ENCODE peak calls at places on chromosomes 5 and 9, in nine cellular contexts. A, E, F, I, K, M, G, O and W are unnamed samples.

GRCh38 chr9:95506692-95507455 is 9.9 kb downstream of the PTCH1 start:
- DNase-seq in A (no peak), E (peak; percentile 77), F (peak; percentile 75), I (peak; percentile 80), K (peak; percentile 54), M (peak; percentile 53), G (peak; percentile 46), O (peak; percentile 50), W (no peak)

GRCh38 chr5:149024978-149025377 is 37.9 kb downstream of the SH3TC2 start:
- DNase-seq in A (no peak), E (peak; percentile 36), F (no peak), I (no peak), K (no peak), M (no peak), G (no peak), O (no peak), W (no peak)

GRCh38 chr5:179793470-179794139 is at the start of gene LTC4S:
- DNase-seq in A (peak; percentile 77), E (peak; percentile 70), F (peak; percentile 73), I (no peak), K (peak; percentile 71), M (no peak), G (no peak), O (no peak), W (no peak)

GRCh38 chr5:173888473-173889135 is 455 bp downstream of the CPEB4 start:
- DNase-seq in A (no peak), E (peak; percentile 54), F (no peak), I (no peak), K (no peak), M (peak; percentile 18), G (no peak), O (no peak), W (no peak)

GRCh38 chr5:74019923-74020322 is 393.9 kb downstream of the ARHGEF28 start:
- DNase-seq in A (no peak), E (no peak), F (no peak), I (no peak), K (no peak), M (no peak), G (no peak), O (no peak), W (no peak)

GRCh38 chr5:41427505-41427904 is 82.9 kb downstream of the PLCXD3 start:
- DNase-seq in A (no peak), E (no peak), F (no peak), I (no peak), K (no peak), M (no peak), G (no peak), O (no peak), W (no peak)

GRCh38 chr9:127878001-127878651 is 651 bp upstream of the AK1 start:
- DNase-seq in A (no peak), E (peak; percentile 41), F (no peak), I (no peak), K (no peak), M (no peak), G (no peak), O (no peak), W (peak; percentile 57)

GRCh38 chr9:92770005-92770995 is 5.7 kb upstream of the BICD2 start:
- DNase-seq in A (no peak), E (no peak), F (no peak), I (no peak), K (no peak), M (no peak), G (no peak), O (peak; percentile 24), W (no peak)

GRCh38 chr9:114430443-114430842 is 42.7 kb upstream of the AKNA start:
- DNase-seq in A (no peak), E (no peak), F (peak; percentile 9), I (no peak), K (no peak), M (no peak), G (no peak), O (no peak), W (no peak)

GRCh38 chr5:14936588-14936987 is 65.0 kb upstream of the ANKH start:
- DNase-seq in A (no peak), E (no peak), F (no peak), I (no peak), K (no peak), M (no peak), G (no peak), O (no peak), W (no peak)

GRCh38 chr5:143828710-143829109 is 16.7 kb downstream of the HMHB1 start:
- DNase-seq in A (no peak), E (no peak), F (no peak), I (no peak), K (no peak), M (no peak), G (no peak), O (peak; percentile 55), W (no peak)

GRCh38 chr5:160441352-160441781 is 19.7 kb downstream of the PTTG1 start:
- DNase-seq in A (no peak), E (peak; percentile 31), F (peak; percentile 18), I (no peak), K (no peak), M (no peak), G (no peak), O (peak; percentile 63), W (no peak)

GRCh38 chr5:124867064-124867707 is 120.7 kb upstream of the ZNF608 start:
- DNase-seq in A (no peak), E (peak; percentile 88), F (peak; percentile 94), I (no peak), K (no peak), M (no peak), G (peak; percentile 3), O (no peak), W (no peak)

GRCh38 chr5:111689576-111689975 is 67.4 kb downstream of the NREP start:
- DNase-seq in A (no peak), E (no peak), F (no peak), I (no peak), K (no peak), M (no peak), G (no peak), O (no peak), W (no peak)

GRCh38 chr5:111681414-111681790 is 75.6 kb downstream of the NREP start:
- DNase-seq in A (no peak), E (no peak), F (peak; percentile 23), I (no peak), K (no peak), M (no peak), G (peak; percentile 29), O (no peak), W (no peak)

GRCh38 chr5:111680737-111681413 is 76.1 kb downstream of the NREP start:
- DNase-seq in A (peak; percentile 69), E (peak; percentile 98), F (peak; percentile 94), I (no peak), K (peak; percentile 74), M (no peak), G (peak; percentile 94), O (no peak), W (no peak)

GRCh38 chr5:111681791-111682190 is 75.2 kb downstream of the NREP start:
- DNase-seq in A (no peak), E (peak; percentile 62), F (no peak), I (no peak), K (no peak), M (no peak), G (peak; percentile 40), O (no peak), W (no peak)

GRCh38 chr5:111685969-111686368 is 71.0 kb downstream of the NREP start:
- DNase-seq in A (no peak), E (no peak), F (no peak), I (no peak), K (no peak), M (no peak), G (no peak), O (peak; percentile 38), W (no peak)
- TF ChIP-seq CTCF in A (no peak), E (no peak), F (no peak), I (no peak), K (no peak), M (no peak), G (peak; percentile 26), O (no peak), W (peak; percentile 37)

GRCh38 chr5:171226096-171226495 is 83.0 kb upstream of the TLX3 start:
- DNase-seq in A (no peak), E (peak; percentile 41), F (no peak), I (no peak), K (no peak), M (no peak), G (no peak), O (no peak), W (no peak)
- TF ChIP-seq CTCF in A (no peak), E (peak; percentile 26), F (no peak), I (no peak), K (no peak), M (no peak), G (peak; percentile 34), O (no peak), W (peak; percentile 32)

GRCh38 chr5:947626-948471 is 55.2 kb downstream of the TRIP13 start:
- DNase-seq in A (no peak), E (no peak), F (no peak), I (peak; percentile 43), K (no peak), M (no peak), G (no peak), O (no peak), W (no peak)
- TF ChIP-seq CTCF in A (no peak), E (no peak), F (no peak), I (no peak), K (no peak), M (no peak), G (peak; percentile 34), O (no peak), W (no peak)

GRCh38 chr5:100791376-100791775 is 111.7 kb downstream of the ST8SIA4 start:
- DNase-seq in A (no peak), E (no peak), F (no peak), I (no peak), K (no peak), M (no peak), G (no peak), O (no peak), W (no peak)

GRCh38 chr5:100790951-100791350 is 112.1 kb downstream of the ST8SIA4 start:
- DNase-seq in A (no peak), E (no peak), F (no peak), I (no peak), K (no peak), M (no peak), G (no peak), O (no peak), W (no peak)

GRCh38 chr5:100789641-100790160 is 113.4 kb downstream of the ST8SIA4 start:
- DNase-seq in A (no peak), E (no peak), F (no peak), I (no peak), K (no peak), M (no peak), G (no peak), O (no peak), W (no peak)

GRCh38 chr5:100788417-100788816 is 114.7 kb downstream of the ST8SIA4 start:
- DNase-seq in A (no peak), E (no peak), F (no peak), I (no peak), K (no peak), M (no peak), G (no peak), O (no peak), W (no peak)

DNA sequence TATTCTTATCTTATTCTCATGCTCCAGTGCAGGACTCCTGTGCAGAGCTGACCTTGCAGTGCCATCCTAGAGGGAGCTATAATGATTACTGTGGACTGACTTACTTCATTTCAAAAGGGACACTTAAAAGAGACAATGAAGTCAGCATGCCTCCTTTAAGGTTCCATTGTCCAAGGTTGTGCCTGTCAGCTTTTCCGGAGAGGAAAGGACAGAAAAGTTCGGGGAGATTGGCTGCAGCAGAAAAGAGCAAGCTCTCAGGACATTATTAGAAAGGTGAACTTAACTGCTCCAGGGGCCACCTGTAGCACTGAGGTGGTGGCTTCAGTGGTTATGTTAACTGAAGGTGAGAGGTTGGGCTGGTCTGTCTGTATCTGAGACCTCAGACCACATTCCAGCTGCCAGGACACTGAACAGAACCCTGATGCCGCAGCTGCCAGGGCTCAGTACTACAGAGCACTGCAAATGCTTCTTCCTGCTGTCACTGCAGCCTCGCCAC is 112.9 kb downstream of the ST8SIA4 start:
- DNase-seq in A (no peak), E (no peak), F (no peak), I (no peak), K (no peak), M (peak; percentile 6), G (no peak), O (peak; percentile 58), W (no peak)
- TF ChIP-seq CTCF in A (no peak), E (no peak), F (no peak), I (no peak), K (no peak), M (no peak), G (peak; percentile 26), O (no peak), W (no peak)